ENCODE peak calls at places on chromosomes 12 and 14, in six cellular contexts. L, T, P, R, D and Q are unnamed samples.

GRCh38 chr12:132363661-132364347 is 34.4 kb upstream of the GALNT9 start:
- DNase-seq in L (no peak), T (no peak), P (no peak), R (no peak), D (no peak), Q (no peak)

GRCh38 chr12:12506541-12506940 is 56.1 kb downstream of the DUSP16 start:
- DNase-seq in L (no peak), T (peak), P (no peak), R (no peak), D (no peak), Q (no peak)

GRCh38 chr12:100668939-100669536 is 95.6 kb downstream of the GAS2L3 start:
- DNase-seq in L (peak), T (peak), P (peak), R (peak), D (peak), Q (peak)

GRCh38 chr12:57518920-57519757 is 1.2 kb downstream of the DDIT3 start:
- DNase-seq in L (no peak), T (no peak), P (peak), R (no peak), D (no peak), Q (no peak)

GRCh38 chr14:72916174-72916573 is 10.1 kb upstream of the DCAF4 start:
- DNase-seq in L (no peak), T (no peak), P (no peak), R (no peak), D (no peak), Q (no peak)

GRCh38 chr12:26123482-26123980 is 1.3 kb downstream of the BHLHE41 start:
- DNase-seq in L (no peak), T (no peak), P (no peak), R (no peak), D (no peak), Q (no peak)

GRCh38 chr12:48824112-48824511 is 5.8 kb downstream of the CACNB3 start:
- DNase-seq in L (peak), T (no peak), P (no peak), R (no peak), D (no peak), Q (peak)

GRCh38 chr12:49201595-49202295 is 12.9 kb upstream of the TUBA1A start:
- DNase-seq in L (no peak), T (no peak), P (no peak), R (no peak), D (no peak), Q (no peak)

GRCh38 chr14:75822522-75823288 is 159.1 kb downstream of the TGFB3 start:
- DNase-seq in L (no peak), T (peak), P (no peak), R (no peak), D (no peak), Q (no peak)

GRCh38 chr12:30882706-30883105 is 43.8 kb upstream of the TSPAN11 start:
- DNase-seq in L (no peak), T (no peak), P (no peak), R (no peak), D (no peak), Q (peak)

GRCh38 chr12:92337128-92337527 is 191.5 kb upstream of the BTG1 start:
- DNase-seq in L (no peak), T (no peak), P (no peak), R (no peak), D (no peak), Q (peak)

GRCh38 chr14:20631821-20632389 is 9.6 kb downstream of the OR6S1 start:
- DNase-seq in L (no peak), T (no peak), P (peak), R (peak), D (no peak), Q (peak)

GRCh38 chr12:8680533-8680932 is 17.3 kb upstream of the RIMKLB start:
- DNase-seq in L (no peak), T (no peak), P (no peak), R (no peak), D (no peak), Q (no peak)

GRCh38 chr12:131908082-131908715 is 13.8 kb downstream of the ULK1 start:
- DNase-seq in L (no peak), T (no peak), P (no peak), R (no peak), D (no peak), Q (no peak)

GRCh38 chr12:3667485-3667884 is 85.4 kb downstream of the CRACR2A start:
- DNase-seq in L (no peak), T (no peak), P (no peak), R (no peak), D (no peak), Q (no peak)

GRCh38 chr14:104871145-104871655 is 6.1 kb downstream of the CEP170B start:
- DNase-seq in L (no peak), T (no peak), P (no peak), R (no peak), D (no peak), Q (no peak)

GRCh38 chr12:2856051-2856450 is 788 bp downstream of the TEX52 start:
- DNase-seq in L (no peak), T (no peak), P (no peak), R (no peak), D (no peak), Q (no peak)